ENCODE peak calls at places on chromosomes 13 and 19, in six cellular contexts. N is NB4, Y is Caco-2, J is fibroblast of mammary gland, P is suprapubic skin, R is bronchial epithelial cell. X is an unnamed sample.

GRCh38 chr13:73451120-73452029 is 392.6 kb downstream of the KLF5 start:
- DNase-seq in N (no peak), Y (peak; percentile 35), J (no peak), P (no peak), R (no peak), X (no peak)

GRCh38 chr13:44378277-44378676 is 4.7 kb downstream of the SERP2 start:
- DNase-seq in N (no peak), Y (no peak), J (no peak), P (no peak), R (no peak), X (no peak)

GRCh38 chr19:49793561-49793840 is 19.6 kb downstream of the FUZ start:
- DNase-seq in N (peak; percentile 39), Y (no peak), J (peak; percentile 53), P (no peak), R (peak; percentile 31), X (no peak)

GRCh38 chr13:89969996-89970709 is 1377.3 kb upstream of the MIR17HG start:
- DNase-seq in N (no peak), Y (no peak), J (peak; percentile 0), P (no peak), R (no peak), X (peak; percentile 3)

GRCh38 chr13:42377640-42378382 is 105.9 kb downstream of the AKAP11 start:
- DNase-seq in N (peak; percentile 28), Y (no peak), J (no peak), P (no peak), R (no peak), X (peak; percentile 27)

GRCh38 chr19:46606681-46607440 is 5.7 kb downstream of the CALM3 start:
- DNase-seq in N (peak; percentile 28), Y (no peak), J (no peak), P (peak; percentile 47), R (no peak), X (no peak)

GRCh38 chr19:49690656-49691242 is at the start of gene CPT1C:
- DNase-seq in N (peak; percentile 15), Y (no peak), J (peak; percentile 74), P (peak; percentile 88), R (peak; percentile 60), X (peak; percentile 71)

GRCh38 chr19:46818812-46819211 is 30.4 kb upstream of the SLC1A5 start:
- DNase-seq in N (peak; percentile 81), Y (no peak), J (peak; percentile 53), P (no peak), R (no peak), X (peak; percentile 55)

GRCh38 chr13:71877280-71877653 is 10.3 kb upstream of the DACH1 start:
- DNase-seq in N (no peak), Y (peak; percentile 4), J (no peak), P (no peak), R (no peak), X (no peak)

GRCh38 chr19:47098608-47099007 is 15.0 kb downstream of the ZC3H4 start:
- DNase-seq in N (no peak), Y (no peak), J (no peak), P (no peak), R (no peak), X (no peak)

GRCh38 chr13:29924482-29924884 is 74.1 kb upstream of the UBL3 start:
- DNase-seq in N (no peak), Y (no peak), J (peak; percentile 59), P (no peak), R (peak; percentile 83), X (peak; percentile 15)

GRCh38 chr13:44191504-44192171 is 182.0 kb upstream of the SERP2 start:
- DNase-seq in N (peak; percentile 70), Y (peak; percentile 63), J (peak; percentile 93), P (no peak), R (peak; percentile 77), X (peak; percentile 86)

GRCh38 chr19:39084732-39085080 is 538 bp downstream of the ACP7 start:
- DNase-seq in N (no peak), Y (no peak), J (no peak), P (no peak), R (no peak), X (no peak)

GRCh38 chr19:38152461-38153379 is 71.3 kb downstream of the DPF1 start:
- DNase-seq in N (no peak), Y (no peak), J (no peak), P (no peak), R (no peak), X (peak; percentile 41)

GRCh38 chr19:40659566-40659965 is 30.9 kb downstream of the NUMBL start:
- DNase-seq in N (no peak), Y (no peak), J (no peak), P (no peak), R (no peak), X (no peak)

GRCh38 chr19:663682-664117 is 686 bp upstream of the RNF126 start:
- DNase-seq in N (no peak), Y (no peak), J (no peak), P (no peak), R (no peak), X (no peak)

GRCh38 chr13:98858206-98858605 is 105.7 kb upstream of the SLC15A1 start:
- DNase-seq in N (no peak), Y (no peak), J (no peak), P (no peak), R (no peak), X (no peak)

GRCh38 chr13:98825659-98826058 is 73.2 kb upstream of the SLC15A1 start:
- DNase-seq in N (no peak), Y (no peak), J (no peak), P (no peak), R (no peak), X (no peak)

GRCh38 chr19:45954132-45954531 is 19.5 kb downstream of the NOVA2 start:
- DNase-seq in N (no peak), Y (no peak), J (no peak), P (no peak), R (no peak), X (no peak)

GRCh38 chr13:74070065-74070464 is 64.1 kb downstream of the KLF12 start:
- DNase-seq in N (no peak), Y (no peak), J (no peak), P (no peak), R (no peak), X (no peak)

GRCh38 chr13:35743165-35743564 is 266.7 kb upstream of the MAB21L1 start:
- DNase-seq in N (no peak), Y (no peak), J (no peak), P (no peak), R (no peak), X (no peak)

GRCh38 chr13:112629161-112629560 is 41.2 kb upstream of the TUBGCP3 start:
- DNase-seq in N (no peak), Y (no peak), J (no peak), P (no peak), R (no peak), X (no peak)

GRCh38 chr19:17757125-17757524 is 5.8 kb downstream of the FCHO1 start:
- DNase-seq in N (no peak), Y (no peak), J (peak; percentile 44), P (no peak), R (peak; percentile 51), X (peak; percentile 64)

GRCh38 chr19:3142292-3142670 is 6.4 kb downstream of the GNA15 start:
- DNase-seq in N (peak; percentile 65), Y (no peak), J (peak; percentile 96), P (peak; percentile 76), R (peak; percentile 86), X (peak; percentile 88)

GRCh38 chr13:21006141-21007005 is 55.0 kb downstream of the LATS2 start:
- DNase-seq in N (no peak), Y (no peak), J (no peak), P (no peak), R (no peak), X (no peak)

GRCh38 chr19:2250765-2251576 is 1.8 kb downstream of the AMH start:
- DNase-seq in N (no peak), Y (no peak), J (no peak), P (no peak), R (no peak), X (no peak)

GRCh38 chr13:24724714-24725113 is 39.3 kb upstream of the RNF17 start:
- DNase-seq in N (no peak), Y (no peak), J (no peak), P (no peak), R (no peak), X (no peak)

GRCh38 chr13:31204592-31204991 is 4.8 kb downstream of the B3GLCT start:
- DNase-seq in N (peak; percentile 45), Y (no peak), J (peak; percentile 84), P (no peak), R (peak; percentile 85), X (peak; percentile 64)

GRCh38 chr13:79392882-79393563 is 13.0 kb downstream of the RBM26 start:
- DNase-seq in N (peak; percentile 68), Y (no peak), J (peak; percentile 75), P (no peak), R (peak; percentile 86), X (no peak)

GRCh38 chr19:11027381-11027780 is 61.9 kb upstream of the LDLR start:
- DNase-seq in N (no peak), Y (no peak), J (no peak), P (no peak), R (no peak), X (no peak)

GRCh38 chr19:8635422-8635821 is 5.0 kb downstream of the NFILZ start:
- DNase-seq in N (no peak), Y (no peak), J (no peak), P (no peak), R (no peak), X (no peak)

GRCh38 chr13:31310781-31311180 is 111.0 kb downstream of the B3GLCT start:
- DNase-seq in N (no peak), Y (no peak), J (no peak), P (no peak), R (peak; percentile 73), X (no peak)

GRCh38 chr13:111458001-111458531 is 137.6 kb downstream of the TEX29 start:
- DNase-seq in N (no peak), Y (no peak), J (no peak), P (no peak), R (no peak), X (no peak)

GRCh38 chr13:45623516-45624090 is 8.1 kb upstream of the ERICH6B start:
- DNase-seq in N (peak; percentile 38), Y (peak; percentile 32), J (peak; percentile 39), P (no peak), R (peak; percentile 30), X (peak; percentile 39)
- TF ChIP-seq CTCF in N (peak; percentile 25), Y (peak; percentile 35), J (peak; percentile 56), P (no peak), R (peak; percentile 40), X (peak; percentile 55)

DNA sequence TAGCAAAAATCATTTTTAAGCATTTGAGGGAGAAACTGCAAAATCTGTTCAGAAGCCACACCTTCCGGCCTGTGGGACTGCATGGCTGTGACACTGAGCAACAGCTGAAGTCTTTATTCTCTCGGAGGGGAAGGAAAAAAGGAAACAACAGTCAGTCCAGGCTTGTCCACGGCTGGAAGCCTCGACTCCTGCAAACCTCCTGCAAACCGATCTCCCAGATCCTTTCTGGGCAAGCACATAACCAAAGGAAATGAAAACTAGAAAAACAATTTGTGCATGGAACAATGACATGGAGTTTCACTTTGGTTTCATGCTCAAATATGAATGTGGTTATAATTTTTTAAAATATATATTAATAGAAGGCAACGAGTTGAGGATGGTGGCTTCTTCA is 1.0 kb downstream of the COL4A1 start:
- DNase-seq in N (no peak), Y (no peak), J (peak; percentile 42), P (no peak), R (no peak), X (peak; percentile 62)
- H3K4me3 ChIP-seq in N (no peak overlapping the region), Y (no peak overlapping the region), J (peak overlapping the region; percentile 77), P (peak overlapping the region; percentile 72), R (peak overlapping the region; percentile 57), X (peak overlapping the region; percentile 87)

GRCh38 chr13:62320129-62320724 is 904.6 kb upstream of the PCDH20 start:
- DNase-seq in N (peak; percentile 63), Y (peak; percentile 42), J (peak; percentile 49), P (no peak), R (peak; percentile 48), X (peak; percentile 76)
- TF ChIP-seq CTCF in N (peak; percentile 25), Y (peak; percentile 62), J (peak; percentile 49), P (no peak), R (peak; percentile 4), X (peak; percentile 65)

GRCh38 chr19:21767065-21767800 is at the start of gene ZNF100:
- DNase-seq in N (peak; percentile 96), Y (peak; percentile 86), J (peak; percentile 92), P (peak; percentile 96), R (peak; percentile 85), X (peak; percentile 94)
- H3K4me3 ChIP-seq in N (peak within 1 kb of the TSS; percentile 89), Y (peak within 1 kb of the TSS; percentile 71), J (peak within 1 kb of the TSS; percentile 92), P (peak within 1 kb of the TSS; percentile 72), R (peak within 1 kb of the TSS; percentile 84), X (peak within 1 kb of the TSS; percentile 90)